ENCODE peak calls at places on chromosomes 2 and 18, in four cellular contexts. A is body of pancreas, M is thoracic aorta, U is uterus. O is an unnamed sample.

GRCh38 chr2:98282109-98282508 is 64.1 kb upstream of the CNGA3 start:
- DNase-seq in A (no peak), M (no peak), U (no peak), O (no peak)

GRCh38 chr18:79481041-79481790 is 85.5 kb downstream of the NFATC1 start:
- DNase-seq in A (no peak), M (no peak), U (no peak), O (peak)

GRCh38 chr2:241551599-241551997 is 6.9 kb upstream of the BOK start:
- DNase-seq in A (no peak), M (no peak), U (no peak), O (no peak)

GRCh38 chr18:56021136-56021813 is 433.3 kb upstream of the TCF4 start:
- DNase-seq in A (no peak), M (no peak), U (no peak), O (no peak)

GRCh38 chr2:241762933-241763369 is 13.7 kb upstream of the GAL3ST2 start:
- DNase-seq in A (peak), M (no peak), U (no peak), O (no peak)

GRCh38 chr2:11275910-11276309 is 68.5 kb downstream of the ROCK2 start:
- DNase-seq in A (no peak), M (no peak), U (no peak), O (no peak)

GRCh38 chr18:57644540-57644939 is 22.9 kb upstream of the NARS1 start:
- DNase-seq in A (no peak), M (no peak), U (no peak), O (no peak)

GRCh38 chr2:238418196-238418998 is 8.3 kb upstream of the ASB1 start:
- DNase-seq in A (no peak), M (no peak), U (no peak), O (no peak)

GRCh38 chr2:176136375-176137248 is 7.1 kb downstream of the HOXD8 start:
- DNase-seq in A (no peak), M (no peak), U (peak), O (peak)

GRCh38 chr2:63589148-63589972 is 597 bp downstream of the MDH1 start:
- DNase-seq in A (no peak), M (no peak), U (no peak), O (no peak)

GRCh38 chr2:40204268-40204667 is 247.6 kb downstream of the SLC8A1 start:
- DNase-seq in A (no peak), M (no peak), U (no peak), O (no peak)

GRCh38 chr2:212863185-212863588 is 288.2 kb downstream of the IKZF2 start:
- DNase-seq in A (peak), M (no peak), U (no peak), O (no peak)

GRCh38 chr2:46269545-46270273 is 27.5 kb upstream of the EPAS1 start:
- DNase-seq in A (peak), M (no peak), U (no peak), O (no peak)

GRCh38 chr2:171878481-171878993 is 15.5 kb downstream of the SLC25A12 start:
- DNase-seq in A (peak), M (no peak), U (no peak), O (no peak)

GRCh38 chr2:233178994-233179847 is 72.3 kb upstream of the ATG16L1 start:
- DNase-seq in A (no peak), M (no peak), U (no peak), O (peak)

GRCh38 chr2:169683054-169683424 is 11.2 kb downstream of the CFAP210 start:
- DNase-seq in A (no peak), M (no peak), U (no peak), O (no peak)

GRCh38 chr18:22098563-22098989 is 70.8 kb upstream of the GATA6 start:
- DNase-seq in A (no peak), M (no peak), U (no peak), O (no peak)

GRCh38 chr18:22091341-22091740 is 78.0 kb upstream of the GATA6 start:
- DNase-seq in A (no peak), M (no peak), U (no peak), O (no peak)

GRCh38 chr18:22088976-22089375 is 80.4 kb upstream of the GATA6 start:
- DNase-seq in A (no peak), M (no peak), U (no peak), O (no peak)

GRCh38 chr18:22093731-22094374 is 75.5 kb upstream of the GATA6 start:
- DNase-seq in A (no peak), M (no peak), U (no peak), O (no peak)

DNA sequence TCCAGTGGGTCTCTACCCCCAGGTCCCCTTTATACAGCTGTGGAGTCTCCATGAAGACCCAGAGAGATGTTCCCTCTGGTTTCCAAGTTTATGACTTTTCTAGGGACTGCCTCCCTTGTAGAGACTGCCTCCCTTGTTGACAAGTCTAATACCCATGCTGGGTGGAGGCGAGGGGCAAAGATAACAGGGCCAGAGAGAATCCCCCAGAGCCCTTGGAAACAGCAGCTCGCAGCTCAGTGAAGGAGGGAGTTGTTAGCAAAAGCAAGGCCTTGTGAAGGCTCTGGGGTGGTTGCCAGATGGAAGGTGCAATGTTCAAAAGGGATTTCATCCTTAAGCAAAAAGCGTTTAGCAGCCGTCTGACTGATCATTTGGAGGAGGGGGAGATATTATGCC is 75.0 kb upstream of the GATA6 start:
- DNase-seq in A (no peak), M (no peak), U (no peak), O (no peak)
- H3K4me3 ChIP-seq in A (no peak), M (no peak), U (no peak), O (no peak)

GRCh38 chr2:95311821-95312542 is 14.8 kb downstream of the KCNIP3 start:
- DNase-seq in A (no peak), M (no peak), U (no peak), O (peak)
- H3K27ac ChIP-seq in A (no peak), M (no peak), U (no peak), O (no peak)

GRCh38 chr2:55949211-55949610 is 25.6 kb upstream of the EFEMP1 start:
- DNase-seq in A (no peak), M (no peak), U (no peak), O (no peak)

GRCh38 chr2:55946793-55947192 is 23.2 kb upstream of the EFEMP1 start:
- DNase-seq in A (no peak), M (no peak), U (no peak), O (no peak)

GRCh38 chr2:55948176-55948921 is 24.8 kb upstream of the EFEMP1 start:
- DNase-seq in A (no peak), M (no peak), U (no peak), O (no peak)

GRCh38 chr2:55949613-55950012 is 26.0 kb upstream of the EFEMP1 start:
- DNase-seq in A (no peak), M (no peak), U (no peak), O (no peak)

DNA sequence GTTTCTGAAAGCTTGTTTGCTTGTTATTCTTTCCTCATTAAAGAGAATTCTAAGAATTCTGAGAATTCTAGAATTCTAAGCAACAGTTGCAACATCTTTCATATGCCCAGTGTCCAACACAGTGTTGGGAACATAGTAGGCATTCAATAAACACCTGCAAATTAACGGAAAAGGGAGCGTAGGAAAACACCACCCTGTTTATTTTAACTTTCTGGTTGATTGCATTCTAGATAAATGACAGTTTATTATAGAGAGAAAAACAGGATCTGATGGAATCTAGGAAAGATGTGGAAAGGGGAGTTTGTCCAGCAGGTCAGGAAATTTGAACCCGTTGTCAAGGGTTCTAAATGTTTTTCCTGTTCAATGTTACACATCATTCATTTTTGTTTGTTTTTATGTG is 24.2 kb upstream of the EFEMP1 start:
- DNase-seq in A (no peak), M (no peak), U (no peak), O (no peak)
- H3K4me3 ChIP-seq in A (no peak), M (no peak), U (no peak), O (no peak)

DNA sequence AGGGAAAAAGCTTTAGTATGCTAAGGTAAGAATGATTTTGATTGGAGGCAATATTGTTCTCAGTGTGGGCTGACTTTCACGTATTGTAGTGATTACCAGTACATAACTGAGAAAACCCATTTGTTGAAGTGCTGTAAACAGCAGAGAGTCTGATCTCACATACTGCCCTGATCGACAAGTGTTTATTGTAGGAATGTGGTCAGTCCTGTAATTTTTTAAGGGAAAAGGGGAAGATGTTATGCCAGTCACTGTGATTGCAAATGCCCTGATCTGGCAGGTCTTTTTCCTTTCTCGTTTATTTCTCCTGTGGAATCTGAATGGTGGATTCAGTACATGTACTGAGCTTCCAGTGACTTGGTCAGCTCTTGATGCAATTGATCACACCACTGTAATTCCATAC is 11.5 kb downstream of the SPATS2L start:
- DNase-seq in A (no peak), M (no peak), U (no peak), O (no peak)
- H3K27ac ChIP-seq in A (peak), M (no peak), U (no peak), O (no peak)

GRCh38 chr18:34707670-34708069 is 2.4 kb upstream of the DTNA start:
- DNase-seq in A (peak), M (no peak), U (peak), O (no peak)
- H3K4me3 ChIP-seq in A (no peak), M (peak), U (no peak), O (no peak)

GRCh38 chr18:42047721-42048120 is 92.7 kb downstream of the PIK3C3 start:
- DNase-seq in A (no peak), M (no peak), U (no peak), O (no peak)
- H3K27ac ChIP-seq in A (no peak), M (no peak), U (no peak), O (peak)

DNA sequence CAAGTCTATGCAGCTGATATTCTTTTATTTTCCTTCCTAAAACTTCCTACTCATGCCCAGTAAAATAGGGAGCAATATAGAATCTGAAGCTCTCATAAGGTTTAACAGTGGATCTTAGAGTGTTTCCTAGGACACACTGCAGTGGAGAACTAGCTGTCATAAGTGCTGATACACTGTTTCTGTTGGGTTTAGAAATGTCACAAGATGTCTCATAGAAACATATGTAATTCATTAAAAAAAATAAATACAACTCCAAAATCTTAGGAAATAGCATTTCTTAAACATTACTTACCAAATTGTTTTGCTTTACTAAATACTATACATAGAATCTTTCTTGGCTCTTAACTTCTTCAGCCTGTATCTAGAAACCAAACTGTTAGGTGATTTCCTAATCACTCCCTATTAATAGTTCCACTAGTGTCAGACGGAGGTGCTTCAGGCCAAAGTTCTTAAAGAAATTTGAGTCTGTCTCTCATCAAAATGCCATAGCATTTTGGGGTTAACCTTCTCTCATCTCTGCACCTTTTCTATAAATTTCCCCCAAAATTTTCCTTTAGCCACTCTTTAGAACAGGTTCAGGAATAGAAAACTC is 93.7 kb downstream of the CERKL start:
- DNase-seq in A (no peak), M (no peak), U (no peak), O (no peak)
- H3K4me3 ChIP-seq in A (no peak), M (no peak), U (no peak), O (no peak)

O was measured in kidney.